ENCODE peak calls at places on chromosomes 2 and 18, in eight cellular contexts. S is breast epithelium, W is lung, U is cardiac muscle cell, P is lower lobe of right lung, Z is upper lobe of right lung, X is H1, A is spleen. Y is an unnamed sample.

GRCh38 chr2:120906914-120907313 is 171.2 kb downstream of the GLI2 start:
- DNase-seq in S (no peak), W (no peak), U (no peak), P (no peak), Z (no peak), X (no peak), A (no peak), Y (no peak)

GRCh38 chr2:54606393-54606973 is 117.0 kb upstream of the EML6 start:
- DNase-seq in S (no peak), W (no peak), U (no peak), P (no peak), Z (no peak), X (no peak), A (no peak), Y (no peak)

GRCh38 chr2:74915743-74916142 is 42.7 kb upstream of the POLE4 start:
- DNase-seq in S (no peak), W (no peak), U (no peak), P (no peak), Z (no peak), X (no peak), A (no peak), Y (no peak)

GRCh38 chr2:54945401-54946219 is 104.6 kb downstream of the RTN4 start:
- DNase-seq in S (peak), W (peak), U (no peak), P (no peak), Z (no peak), X (no peak), A (no peak), Y (peak)

GRCh38 chr2:234847364-234847635 is 104.5 kb upstream of the SH3BP4 start:
- DNase-seq in S (no peak), W (no peak), U (no peak), P (no peak), Z (no peak), X (no peak), A (no peak), Y (no peak)

GRCh38 chr2:3627500-3628100 is 30.4 kb upstream of the ALLC start:
- DNase-seq in S (no peak), W (no peak), U (no peak), P (no peak), Z (peak), X (peak), A (peak), Y (peak)

GRCh38 chr2:112141623-112142001 is 3.4 kb downstream of the FBLN7 start:
- DNase-seq in S (no peak), W (no peak), U (no peak), P (no peak), Z (no peak), X (no peak), A (no peak), Y (no peak)

GRCh38 chr2:242056026-242056425 is 186.5 kb downstream of the RTP5 start:
- DNase-seq in S (no peak), W (no peak), U (no peak), P (no peak), Z (no peak), X (peak), A (peak), Y (no peak)

GRCh38 chr2:44275915-44276279 is 617 bp downstream of the SLC3A1 start:
- DNase-seq in S (no peak), W (no peak), U (no peak), P (no peak), Z (no peak), X (no peak), A (no peak), Y (no peak)

GRCh38 chr18:76824136-76824676 is 1.8 kb downstream of the ZNF236 start:
- DNase-seq in S (no peak), W (no peak), U (no peak), P (no peak), Z (no peak), X (peak), A (no peak), Y (no peak)

GRCh38 chr2:158529379-158530110 is 72.8 kb downstream of the PKP4 start:
- DNase-seq in S (no peak), W (no peak), U (no peak), P (no peak), Z (no peak), X (no peak), A (no peak), Y (no peak)

GRCh38 chr2:23231865-23232264 is 153.1 kb upstream of the KLHL29 start:
- DNase-seq in S (no peak), W (no peak), U (no peak), P (no peak), Z (no peak), X (no peak), A (no peak), Y (peak)

GRCh38 chr18:24837065-24837464 is 376.6 kb downstream of the HRH4 start:
- DNase-seq in S (no peak), W (no peak), U (no peak), P (no peak), Z (no peak), X (no peak), A (no peak), Y (no peak)

GRCh38 chr18:76979906-76980305 is 152.7 kb downstream of the MBP start:
- DNase-seq in S (no peak), W (no peak), U (no peak), P (no peak), Z (no peak), X (no peak), A (no peak), Y (peak)

GRCh38 chr2:174608866-174609214 is 11.2 kb upstream of the WIPF1 start:
- DNase-seq in S (no peak), W (no peak), U (no peak), P (no peak), Z (no peak), X (no peak), A (no peak), Y (no peak)

GRCh38 chr2:78416625-78417300 is 608.7 kb upstream of the REG3G start:
- DNase-seq in S (no peak), W (no peak), U (no peak), P (no peak), Z (no peak), X (no peak), A (no peak), Y (no peak)

GRCh38 chr2:114752425-114752824 is 310.0 kb downstream of the DPP10 start:
- DNase-seq in S (no peak), W (no peak), U (no peak), P (no peak), Z (no peak), X (no peak), A (no peak), Y (no peak)

GRCh38 chr18:75218524-75218923 is 7.9 kb downstream of the TSHZ1 start:
- DNase-seq in S (no peak), W (no peak), U (no peak), P (no peak), Z (no peak), X (no peak), A (no peak), Y (no peak)

GRCh38 chr18:79375441-79375840 is 20.3 kb upstream of the NFATC1 start:
- DNase-seq in S (no peak), W (no peak), U (no peak), P (no peak), Z (no peak), X (no peak), A (peak), Y (peak)

GRCh38 chr2:228767196-228767595 is 503.9 kb downstream of the PID1 start:
- DNase-seq in S (no peak), W (no peak), U (no peak), P (no peak), Z (no peak), X (no peak), A (no peak), Y (no peak)

DNA sequence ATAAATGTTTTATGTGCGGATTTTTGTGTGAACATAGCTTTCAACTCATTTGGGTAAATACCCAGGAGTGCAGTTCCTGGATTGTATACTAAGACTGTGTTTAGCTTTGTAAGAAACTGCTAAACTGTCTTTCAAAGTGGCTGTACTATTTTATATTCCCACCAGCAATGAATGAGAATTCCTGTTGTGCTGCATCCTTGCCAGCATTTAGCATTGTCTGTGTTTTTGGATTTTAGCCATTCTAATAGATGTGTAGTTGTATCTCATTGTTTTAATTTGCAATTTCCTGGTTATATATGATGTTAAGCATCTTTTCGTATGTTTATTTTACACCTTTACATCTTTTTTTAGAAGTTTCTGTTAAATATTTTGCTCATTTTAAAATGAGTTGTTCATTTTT is 24.2 kb downstream of the VRK2 start:
- DNase-seq in S (no peak), W (no peak), U (no peak), P (no peak), Z (no peak), X (no peak), A (no peak), Y (no peak)
- TF ChIP-seq CTCF in S (no peak), W (no peak), U (no peak), P (no peak), Z (no peak), X (no peak), A (no peak), Y (no peak)

GRCh38 chr2:10359731-10360329 is 57.1 kb downstream of the HPCAL1 start:
- DNase-seq in S (no peak), W (no peak), U (no peak), P (no peak), Z (no peak), X (no peak), A (no peak), Y (no peak)
- H3K27ac ChIP-seq in S (no peak), W (no peak), U (no peak), P (no peak), Z (no peak), X (no peak), A (no peak), Y (no peak)

GRCh38 chr2:46564350-46564749 is 85.0 kb downstream of the TMEM247 start:
- DNase-seq in S (no peak), W (no peak), U (no peak), P (no peak), Z (no peak), X (no peak), A (no peak), Y (no peak)
- H3K4me3 ChIP-seq in S (no peak), W (no peak), U (no peak), P (no peak), Z (no peak), X (no peak), A (no peak), Y (no peak)

DNA sequence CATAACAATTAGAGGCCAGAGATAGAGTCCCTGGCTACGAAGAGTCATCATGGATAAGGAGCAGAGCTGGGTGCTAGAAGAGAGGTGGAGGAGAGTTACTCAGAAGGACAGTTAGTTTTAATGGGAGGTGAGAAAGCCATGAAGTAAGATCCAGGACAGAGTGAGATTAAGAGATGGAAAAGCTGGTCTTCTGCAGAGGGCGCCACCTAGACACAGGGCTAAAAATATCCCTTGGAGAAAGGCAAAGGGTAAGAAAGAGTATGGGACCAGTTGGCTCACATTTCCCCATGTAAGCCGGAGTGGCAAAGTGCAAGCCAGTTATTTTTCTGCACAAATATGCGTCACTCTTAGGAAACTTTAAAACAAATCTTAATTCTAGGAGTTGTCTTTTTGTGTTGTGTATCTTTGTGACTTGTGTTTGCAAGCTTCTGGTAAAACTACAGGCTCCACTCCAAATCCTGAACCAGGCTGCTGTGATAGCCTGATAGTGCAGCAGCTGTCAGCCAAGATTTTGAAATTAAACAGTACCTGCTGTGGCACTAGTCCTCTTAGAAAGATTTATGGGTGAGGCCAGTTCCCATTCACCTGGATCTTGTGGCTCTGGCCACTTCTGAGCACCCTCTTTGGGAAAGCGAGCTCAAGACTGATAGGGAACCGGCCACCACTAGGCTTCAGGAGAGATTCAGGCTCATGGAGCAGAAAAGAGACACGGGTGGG is 204.2 kb downstream of the TPGS2 start:
- DNase-seq in S (no peak), W (no peak), U (peak), P (no peak), Z (no peak), X (no peak), A (no peak), Y (no peak)
- TF ChIP-seq CTCF in S (no peak), W (no peak), U (no peak), P (no peak), Z (no peak), X (no peak), A (no peak), Y (no peak)

GRCh38 chr2:42052702-42053481 is 5.1 kb downstream of the PKDCC start:
- DNase-seq in S (no peak), W (peak), U (peak), P (no peak), Z (no peak), X (no peak), A (peak), Y (no peak)

GRCh38 chr2:42055573-42056514 is 8.0 kb downstream of the PKDCC start:
- DNase-seq in S (no peak), W (no peak), U (no peak), P (no peak), Z (no peak), X (no peak), A (peak), Y (no peak)

GRCh38 chr2:42053482-42053790 is 5.6 kb downstream of the PKDCC start:
- DNase-seq in S (no peak), W (no peak), U (no peak), P (no peak), Z (no peak), X (no peak), A (no peak), Y (no peak)

GRCh38 chr2:42053791-42054656 is 6.2 kb downstream of the PKDCC start:
- DNase-seq in S (no peak), W (no peak), U (peak), P (no peak), Z (no peak), X (no peak), A (peak), Y (peak)

DNA sequence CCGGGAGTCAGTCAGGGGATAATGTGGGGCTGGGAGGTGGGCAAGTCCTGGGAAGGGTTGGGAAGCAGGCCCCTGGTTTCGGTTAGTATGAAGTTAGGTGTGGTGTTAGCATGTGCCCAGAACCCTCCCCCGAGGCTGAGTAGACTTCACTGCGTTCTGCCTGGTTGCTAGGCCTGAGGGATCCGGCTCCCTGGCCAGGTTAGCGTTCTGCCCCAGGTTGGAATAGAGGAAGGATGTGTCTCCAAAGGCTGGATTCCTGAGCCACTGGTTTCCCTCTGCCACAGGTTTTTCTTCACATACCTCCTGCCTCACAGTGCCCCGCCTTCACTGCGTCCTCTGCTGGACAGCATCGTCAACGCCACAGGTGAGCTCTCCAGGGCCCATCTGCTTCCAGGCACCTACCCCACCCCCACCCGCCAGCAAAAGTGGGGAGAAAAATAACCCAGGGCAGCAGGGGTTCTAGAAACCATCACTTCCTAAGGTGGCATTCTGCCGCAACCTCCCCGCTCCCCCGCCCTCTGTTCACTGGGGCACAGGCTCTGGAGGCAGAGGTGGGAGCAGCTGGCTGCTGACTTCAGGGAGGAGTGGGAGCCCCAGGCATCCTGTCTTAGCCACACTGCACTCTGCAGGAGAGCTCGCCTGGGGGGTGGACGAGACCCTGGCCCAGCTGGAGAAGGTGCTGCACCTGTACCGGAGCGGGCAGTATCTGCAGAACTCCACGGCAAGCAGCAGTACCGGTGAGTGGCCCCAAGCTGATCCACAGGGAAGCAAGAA is 7.0 kb downstream of the PKDCC start:
- DNase-seq in S (no peak), W (no peak), U (no peak), P (no peak), Z (no peak), X (no peak), A (peak), Y (no peak)
- H3K27ac ChIP-seq in S (no peak), W (peak), U (peak), P (peak), Z (no peak), X (peak), A (peak), Y (peak)

DNA sequence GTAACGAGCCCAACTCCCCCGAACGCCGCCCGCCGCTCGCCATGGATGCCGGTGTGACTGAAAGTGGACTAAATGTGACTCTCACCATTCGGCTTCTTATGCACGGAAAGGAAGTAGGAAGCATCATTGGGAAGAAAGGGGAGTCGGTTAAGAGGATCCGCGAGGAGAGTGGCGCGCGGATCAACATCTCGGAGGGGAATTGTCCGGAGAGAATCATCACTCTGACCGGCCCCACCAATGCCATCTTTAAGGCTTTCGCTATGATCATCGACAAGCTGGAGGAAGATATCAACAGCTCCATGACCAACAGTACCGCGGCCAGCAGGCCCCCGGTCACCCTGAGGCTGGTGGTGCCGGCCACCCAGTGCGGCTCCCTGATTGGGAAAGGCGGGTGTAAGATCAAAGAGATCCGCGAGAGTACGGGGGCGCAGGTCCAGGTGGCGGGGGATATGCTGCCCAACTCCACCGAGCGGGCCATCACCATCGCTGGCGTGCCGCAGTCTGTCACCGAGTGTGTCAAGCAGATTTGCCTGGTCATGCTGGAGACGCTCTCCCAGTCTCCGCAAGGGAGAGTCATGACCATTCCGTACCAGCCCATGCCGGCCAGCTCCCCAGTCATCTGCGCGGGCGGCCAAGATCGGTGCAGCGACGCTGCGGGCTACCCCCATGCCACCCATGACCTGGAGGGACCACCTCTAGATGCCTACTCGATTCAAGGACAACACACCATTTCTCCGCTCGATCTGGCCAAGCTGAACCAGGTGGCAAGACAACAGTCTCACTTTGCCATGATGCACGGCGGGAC is 628 bp downstream of the PCBP1 start:
- DNase-seq in S (peak), W (peak), U (peak), P (peak), Z (peak), X (peak), A (peak), Y (peak)
- H3K4me3 ChIP-seq in S (peak), W (peak), U (peak), P (peak), Z (peak), X (peak), A (peak), Y (peak)

DNA sequence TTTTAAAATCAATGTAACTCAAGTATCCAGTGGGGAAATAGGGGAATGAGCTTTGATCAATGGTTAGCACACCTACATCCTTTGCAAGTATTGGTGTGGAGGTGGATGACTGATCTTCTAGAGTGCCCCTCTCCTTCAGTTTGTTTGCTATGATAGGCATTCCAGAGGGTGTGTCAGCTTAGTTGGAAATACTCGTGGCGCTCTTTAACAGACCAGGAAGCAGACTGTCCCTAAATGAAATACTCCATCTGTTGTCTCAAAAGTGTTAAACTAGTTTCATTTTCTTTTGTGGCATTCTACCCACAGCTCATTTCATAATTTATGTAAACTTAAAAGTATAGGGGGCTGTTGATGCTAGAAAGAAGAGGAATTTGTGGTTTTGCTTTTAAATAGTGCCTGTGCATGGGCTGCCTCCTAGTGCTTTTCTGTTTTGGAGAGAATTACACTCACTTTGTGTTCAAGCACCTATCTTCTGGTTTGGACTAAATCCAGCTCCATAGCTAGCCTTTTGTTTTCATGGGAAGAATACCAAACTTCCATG is 66.2 kb downstream of the STAT1 start:
- DNase-seq in S (no peak), W (no peak), U (peak), P (no peak), Z (no peak), X (no peak), A (no peak), Y (no peak)
- TF ChIP-seq CTCF in S (no peak), W (no peak), U (peak), P (no peak), Z (peak), X (no peak), A (no peak), Y (no peak)

Y was measured in coronary artery.